ENCODE peak calls at places on chromosomes 12 and 14, in four cellular contexts. Y, U, R and N are unnamed samples. For H3K36me3, the result is how much of the 10 kb centered on the place peaks cover.

GRCh38 chr12:89832336-89832735 is 123.7 kb upstream of the ATP2B1 start:
- DNase-seq in Y (no peak), U (no peak), R (no peak), N (no peak)

GRCh38 chr12:78726854-78727253 is 137.7 kb upstream of the SYT1 start:
- DNase-seq in Y (no peak), U (no peak), R (no peak), N (no peak)

GRCh38 chr12:111409403-111410228 is 3.9 kb downstream of the SH2B3 start:
- DNase-seq in Y (no peak), U (no peak), R (no peak), N (no peak)

GRCh38 chr12:131007031-131007793 is 53.5 kb downstream of the ADGRD1 start:
- DNase-seq in Y (no peak), U (no peak), R (peak), N (peak)

GRCh38 chr12:27176765-27177164 is 67.3 kb upstream of the STK38L start:
- DNase-seq in Y (no peak), U (no peak), R (no peak), N (no peak)

GRCh38 chr12:113143959-113144358 is 5.6 kb upstream of the CFAP73 start:
- DNase-seq in Y (no peak), U (no peak), R (no peak), N (no peak)

GRCh38 chr14:88554458-88555286 is at the start of gene PTPN21:
- DNase-seq in Y (peak), U (no peak), R (peak), N (peak)

GRCh38 chr12:613996-614726 is 49.1 kb downstream of the NINJ2 start:
- DNase-seq in Y (no peak), U (no peak), R (peak), N (peak)

GRCh38 chr12:64595863-64596793 is 14.2 kb upstream of the RASSF3 start:
- DNase-seq in Y (no peak), U (no peak), R (no peak), N (no peak)

GRCh38 chr12:106581543-106582263 is 1.1 kb upstream of the RFX4 start:
- DNase-seq in Y (no peak), U (peak), R (no peak), N (no peak)

GRCh38 chr14:95062946-95063345 is 94.4 kb downstream of the DICER1 start:
- DNase-seq in Y (no peak), U (no peak), R (no peak), N (no peak)

GRCh38 chr14:105865266-105865903 is 339.0 kb downstream of the TMEM121 start:
- DNase-seq in Y (no peak), U (no peak), R (peak), N (no peak)

GRCh38 chr12:95942106-95942531 is 295 bp downstream of the CCDC38 start:
- DNase-seq in Y (no peak), U (no peak), R (no peak), N (no peak)

GRCh38 chr12:91513354-91513753 is 330.7 kb upstream of the DCN start:
- DNase-seq in Y (no peak), U (no peak), R (no peak), N (no peak)

GRCh38 chr14:72738181-72738611 is 155.7 kb downstream of the DPF3 start:
- DNase-seq in Y (no peak), U (peak), R (peak), N (no peak)

GRCh38 chr14:104930526-104931322 is 6.0 kb downstream of the PLD4 start:
- DNase-seq in Y (no peak), U (no peak), R (no peak), N (no peak)

GRCh38 chr12:51850081-51850932 is 1.8 kb upstream of the FIGNL2 start:
- DNase-seq in Y (no peak), U (no peak), R (no peak), N (no peak)

GRCh38 chr12:13957576-13957975 is 23.8 kb downstream of the GRIN2B start:
- DNase-seq in Y (no peak), U (peak), R (no peak), N (no peak)

GRCh38 chr12:42213954-42214426 is 24.1 kb downstream of the YAF2 start:
- DNase-seq in Y (peak), U (no peak), R (peak), N (peak)

GRCh38 chr12:116490481-116490880 is 68.7 kb upstream of the MAP1LC3B2 start:
- DNase-seq in Y (no peak), U (no peak), R (no peak), N (no peak)

GRCh38 chr12:74747305-74747704 is 209.7 kb downstream of the ATXN7L3B start:
- DNase-seq in Y (no peak), U (no peak), R (no peak), N (no peak)

GRCh38 chr12:115942346-115942745 is 335.1 kb downstream of the MED13L start:
- DNase-seq in Y (no peak), U (peak), R (no peak), N (no peak)

GRCh38 chr14:96136361-96136760 is 68.3 kb upstream of the BDKRB2 start:
- DNase-seq in Y (no peak), U (no peak), R (no peak), N (no peak)

GRCh38 chr12:1494856-1495255 is 99.5 kb downstream of the FBXL14 start:
- DNase-seq in Y (no peak), U (no peak), R (no peak), N (no peak)

GRCh38 chr14:45664668-45665356 is 411.8 kb upstream of the MIS18BP1 start:
- DNase-seq in Y (no peak), U (no peak), R (no peak), N (no peak)

GRCh38 chr14:39395555-39396254 is 36.5 kb downstream of the FBXO33 start:
- DNase-seq in Y (no peak), U (no peak), R (no peak), N (no peak)

GRCh38 chr12:112167031-112167461 is 41.7 kb downstream of the TRAFD1 start:
- DNase-seq in Y (no peak), U (no peak), R (no peak), N (no peak)

GRCh38 chr12:56851462-56851861 is 82.7 kb downstream of the SDR9C7 start:
- DNase-seq in Y (no peak), U (no peak), R (no peak), N (no peak)

GRCh38 chr12:125053821-125054220 is 11.4 kb upstream of the AACS start:
- DNase-seq in Y (no peak), U (no peak), R (no peak), N (no peak)

GRCh38 chr14:24632336-24632735 is 1.7 kb downstream of the GZMB start:
- DNase-seq in Y (no peak), U (peak), R (no peak), N (no peak)

GRCh38 chr12:92107094-92107493 is 38.6 kb downstream of the BTG1 start:
- DNase-seq in Y (no peak), U (no peak), R (no peak), N (no peak)

DNA sequence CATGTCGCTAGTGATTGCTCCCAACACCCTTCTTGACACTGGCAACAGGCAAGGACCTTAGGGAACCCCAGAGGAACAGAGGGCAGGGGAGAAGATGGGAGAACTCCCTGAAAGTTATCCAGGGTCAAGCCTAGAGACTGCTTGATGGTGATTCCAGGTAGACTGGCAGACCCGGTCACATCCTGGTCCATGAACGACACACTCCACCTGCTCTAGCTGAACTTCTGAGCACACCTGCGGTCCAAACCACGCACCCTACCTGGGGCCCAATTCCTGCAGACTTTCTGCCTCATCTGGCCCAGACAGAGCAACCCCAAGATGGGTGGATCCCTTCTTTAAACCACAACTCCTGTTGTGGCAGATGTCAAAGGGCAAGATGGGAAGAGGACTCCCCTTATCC is 34.2 kb downstream of the NCKAP5L start:
- DNase-seq in Y (no peak), U (no peak), R (no peak), N (no peak)
- H3K36me3 ChIP-seq in Y (under half), U (half or more), R (half or more), N (under half)

GRCh38 chr14:71687115-71687836 is 245.0 kb upstream of the RGS6 start:
- DNase-seq in Y (no peak), U (no peak), R (no peak), N (no peak)

GRCh38 chr14:71692496-71692895 is 239.7 kb upstream of the RGS6 start:
- DNase-seq in Y (no peak), U (no peak), R (no peak), N (no peak)

GRCh38 chr14:71690478-71690877 is 241.8 kb upstream of the RGS6 start:
- DNase-seq in Y (no peak), U (no peak), R (no peak), N (no peak)

GRCh38 chr14:71686677-71687076 is 245.6 kb upstream of the RGS6 start:
- DNase-seq in Y (peak), U (no peak), R (no peak), N (no peak)

GRCh38 chr14:71688576-71688975 is 243.7 kb upstream of the RGS6 start:
- DNase-seq in Y (no peak), U (no peak), R (no peak), N (no peak)
- TF ChIP-seq EP300 in Y (no peak), U (no peak), R (no peak), N (no peak)

GRCh38 chr12:24081581-24081980 is 132.1 kb upstream of the SOX5 start:
- DNase-seq in Y (no peak), U (no peak), R (no peak), N (no peak)
- TF ChIP-seq POLR2A in Y (no peak), U (no peak), R (no peak), N (no peak)

DNA sequence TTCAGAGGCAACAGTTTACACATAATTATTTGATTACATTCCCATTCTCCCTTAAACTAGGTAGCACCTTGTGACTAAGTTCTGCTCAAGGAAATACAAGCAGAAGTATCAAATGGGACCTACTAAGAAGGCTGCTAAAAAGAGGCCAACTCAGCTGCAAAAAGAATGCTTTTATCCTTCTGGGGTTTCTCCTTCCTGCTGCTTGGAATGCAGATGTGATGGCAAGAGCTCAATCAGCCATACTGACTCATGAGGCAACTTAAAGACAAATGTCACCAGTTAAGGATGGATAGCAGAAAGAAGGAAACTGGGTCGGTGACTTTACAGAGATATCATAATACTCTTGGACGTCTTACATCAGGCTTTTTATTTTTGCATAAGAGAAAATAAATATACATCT is 38.0 kb upstream of the RAP1B start:
- DNase-seq in Y (no peak), U (no peak), R (no peak), N (no peak)
- H3K36me3 ChIP-seq in Y (under half), U (under half), R (under half), N (under half)

DNA sequence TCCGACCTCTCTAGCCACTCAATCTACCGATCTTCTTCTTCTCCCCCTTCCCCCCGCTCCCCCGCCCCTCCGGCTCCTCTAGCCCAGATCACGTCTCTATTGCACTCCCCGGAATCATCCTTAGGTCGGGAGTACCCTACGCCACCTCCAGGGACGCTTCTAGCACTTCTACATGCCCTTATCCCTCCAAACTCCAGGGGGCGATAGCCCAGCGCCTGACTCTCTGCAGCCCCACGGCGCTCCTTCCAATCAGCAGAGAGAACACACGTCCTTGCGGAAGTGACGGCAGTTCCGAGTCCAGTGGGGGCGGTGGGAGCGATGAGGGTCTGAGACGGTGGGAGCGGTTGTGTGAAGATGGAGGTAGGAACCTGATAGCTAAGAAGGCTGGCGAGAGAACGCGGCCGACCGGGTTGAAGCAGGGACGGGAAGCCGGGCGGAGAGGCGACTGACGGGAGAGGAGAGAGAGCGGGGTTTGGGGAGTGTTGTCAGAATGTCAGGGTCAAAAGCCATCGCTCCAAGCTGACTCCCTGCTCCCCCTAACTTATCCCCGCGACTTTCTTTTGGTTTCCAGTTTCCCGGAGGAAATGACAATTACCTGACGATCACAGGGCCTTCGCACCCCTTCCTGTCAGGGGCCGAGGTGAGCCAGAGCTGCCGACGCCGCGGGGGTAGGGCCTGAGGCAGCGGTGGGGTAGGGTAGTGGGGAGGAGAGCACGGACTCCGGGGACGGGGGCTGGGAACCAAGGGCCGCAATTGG is at the start of the genes RAB2B and TOX4:
- DNase-seq in Y (peak), U (peak), R (peak), N (peak)
- TF ChIP-seq EP300 in Y (peak), U (peak), R (no peak), N (no peak)

GRCh38 chr12:49059063-49059384 is 1.6 kb downstream of the KMT2D start:
- DNase-seq in Y (no peak), U (no peak), R (no peak), N (no peak)

GRCh38 chr12:49058366-49059062 is 2.1 kb downstream of the KMT2D start:
- DNase-seq in Y (no peak), U (no peak), R (no peak), N (no peak)

GRCh38 chr12:49061157-49061650 is 610 bp upstream of the KMT2D start:
- DNase-seq in Y (no peak), U (no peak), R (no peak), N (no peak)

GRCh38 chr12:49059385-49060232 is 985 bp downstream of the KMT2D start:
- DNase-seq in Y (no peak), U (no peak), R (no peak), N (peak)

DNA sequence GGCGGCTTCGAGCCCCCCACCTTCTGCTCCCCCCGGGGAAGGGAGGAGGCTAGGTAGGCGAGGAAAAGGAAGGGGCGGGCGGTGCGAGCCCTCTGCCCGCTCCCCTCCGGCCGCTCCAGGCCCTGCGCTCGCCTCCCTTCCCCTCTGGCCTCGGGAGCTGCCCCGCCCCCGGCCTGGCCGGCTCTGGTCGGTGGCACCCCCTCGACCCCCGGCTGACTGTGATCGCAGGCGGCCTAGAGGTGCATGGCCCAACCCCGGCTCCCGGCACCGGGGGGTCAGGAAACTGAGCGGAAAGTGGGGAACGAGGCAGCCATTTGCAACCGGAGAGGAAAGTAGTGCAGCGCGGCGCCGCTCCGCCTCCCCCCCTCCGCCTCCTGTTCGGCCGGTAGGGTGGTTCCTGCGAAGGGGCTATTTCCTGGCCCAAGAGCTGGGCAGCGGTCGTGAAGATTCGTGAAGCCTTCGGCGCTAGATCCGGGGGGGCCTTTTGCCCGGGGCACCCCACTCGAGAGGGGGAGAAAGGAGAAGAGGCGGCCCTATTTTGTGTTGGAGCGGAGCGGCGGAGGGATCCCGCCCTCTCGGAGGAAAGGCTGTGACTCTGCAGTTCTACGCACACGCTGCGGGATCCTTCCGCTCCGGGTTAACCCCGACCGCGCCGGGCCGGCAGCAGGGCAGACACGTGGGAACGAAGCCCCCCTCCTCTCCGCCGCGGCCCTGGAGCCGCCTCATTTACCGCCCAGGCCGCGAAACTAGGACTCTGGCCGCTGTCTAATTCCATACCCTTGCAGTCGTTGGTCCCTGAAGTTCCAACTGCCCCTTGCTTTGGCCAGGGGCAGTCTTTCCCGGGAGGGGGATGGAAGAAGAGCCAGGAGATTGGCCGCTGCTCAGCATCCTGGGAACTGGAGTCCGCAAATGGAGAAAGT is at the start of gene KMT2D:
- DNase-seq in Y (peak), U (peak), R (peak), N (peak)
- TF ChIP-seq POLR2A in Y (peak), U (peak), R (no peak), N (peak)

DNA sequence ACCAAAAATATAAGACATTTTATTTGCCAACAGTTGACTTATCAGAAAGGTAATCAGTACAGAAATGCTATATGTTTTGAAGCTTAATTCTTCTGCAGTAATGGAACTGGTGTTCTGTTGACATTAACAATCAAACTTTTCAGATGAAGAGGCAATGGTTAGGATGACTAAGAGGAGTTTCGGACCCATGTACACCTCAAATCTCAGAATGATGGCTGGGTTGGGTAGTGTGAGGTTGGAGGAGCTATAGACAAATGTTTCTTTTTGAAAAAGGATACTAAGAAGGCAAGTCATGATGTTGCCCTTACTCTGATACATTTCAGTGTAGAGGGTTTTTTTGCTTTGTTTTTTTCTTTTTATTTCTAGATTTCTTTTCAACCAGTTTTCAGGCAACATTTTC is 66.9 kb downstream of the KNTC1 start:
- DNase-seq in Y (no peak), U (no peak), R (no peak), N (no peak)
- H3K36me3 ChIP-seq in Y (under half), U (under half), R (under half), N (under half)